ENCODE peak calls at places on chromosome 2, in nine cellular contexts. One of them, this sample, is unnamed. For H3K4me1, the result is how much of the 10 kb centered on the place peaks cover.

GRCh38 chr2:33212151-33212550 is 264.3 kb upstream of the RASGRP3 start:
- DNase-seq in right lobe of liver: no peak
- DNase-seq in sigmoid colon: no peak
- DNase-seq in transverse colon: no peak
- DNase-seq in tibial nerve: no peak
- DNase-seq in heart left ventricle: no peak
- DNase-seq in adrenal gland: no peak
- DNase-seq in K562: peak
- DNase-seq in A549: peak
- DNase-seq in this sample: no peak

GRCh38 chr2:69034845-69035244 is 21.9 kb downstream of the ANTXR1 start:
- DNase-seq in right lobe of liver: no peak
- DNase-seq in sigmoid colon: no peak
- DNase-seq in transverse colon: no peak
- DNase-seq in tibial nerve: no peak
- DNase-seq in heart left ventricle: no peak
- DNase-seq in adrenal gland: no peak
- DNase-seq in K562: no peak
- DNase-seq in A549: no peak
- DNase-seq in this sample: no peak

GRCh38 chr2:11097038-11097720 is 58.1 kb upstream of the SLC66A3 start:
- DNase-seq in right lobe of liver: no peak
- DNase-seq in sigmoid colon: no peak
- DNase-seq in transverse colon: no peak
- DNase-seq in tibial nerve: no peak
- DNase-seq in heart left ventricle: peak
- DNase-seq in adrenal gland: no peak
- DNase-seq in K562: no peak
- DNase-seq in A549: no peak
- DNase-seq in this sample: no peak

GRCh38 chr2:207046642-207047213 is 107.4 kb downstream of the CPO start:
- DNase-seq in right lobe of liver: no peak
- DNase-seq in sigmoid colon: no peak
- DNase-seq in transverse colon: no peak
- DNase-seq in tibial nerve: no peak
- DNase-seq in heart left ventricle: no peak
- DNase-seq in adrenal gland: no peak
- DNase-seq in K562: no peak
- DNase-seq in A549: no peak
- DNase-seq in this sample: no peak

GRCh38 chr2:216829533-216829932 is 30.3 kb downstream of the TNP1 start:
- DNase-seq in right lobe of liver: peak
- DNase-seq in sigmoid colon: peak
- DNase-seq in transverse colon: peak
- DNase-seq in tibial nerve: peak
- DNase-seq in heart left ventricle: peak
- DNase-seq in adrenal gland: peak
- DNase-seq in K562: peak
- DNase-seq in A549: no peak
- DNase-seq in this sample: peak

GRCh38 chr2:109171444-109172334 is 42.7 kb downstream of the SH3RF3 start:
- DNase-seq in right lobe of liver: no peak
- DNase-seq in sigmoid colon: peak
- DNase-seq in transverse colon: peak
- DNase-seq in tibial nerve: peak
- DNase-seq in heart left ventricle: peak
- DNase-seq in adrenal gland: peak
- DNase-seq in K562: no peak
- DNase-seq in A549: no peak
- DNase-seq in this sample: no peak

GRCh38 chr2:199581935-199582336 is 124.2 kb upstream of the SATB2 start:
- DNase-seq in right lobe of liver: no peak
- DNase-seq in sigmoid colon: no peak
- DNase-seq in transverse colon: no peak
- DNase-seq in tibial nerve: no peak
- DNase-seq in heart left ventricle: no peak
- DNase-seq in adrenal gland: no peak
- DNase-seq in K562: no peak
- DNase-seq in A549: no peak
- DNase-seq in this sample: no peak

GRCh38 chr2:172995323-172996244 is 80.1 kb upstream of the MAP3K20 start:
- DNase-seq in right lobe of liver: no peak
- DNase-seq in sigmoid colon: no peak
- DNase-seq in transverse colon: peak
- DNase-seq in tibial nerve: no peak
- DNase-seq in heart left ventricle: peak
- DNase-seq in adrenal gland: no peak
- DNase-seq in K562: no peak
- DNase-seq in A549: peak
- DNase-seq in this sample: no peak

GRCh38 chr2:172339431-172340010 is 87.9 kb upstream of the ITGA6 start:
- DNase-seq in right lobe of liver: no peak
- DNase-seq in sigmoid colon: no peak
- DNase-seq in transverse colon: no peak
- DNase-seq in tibial nerve: no peak
- DNase-seq in heart left ventricle: no peak
- DNase-seq in adrenal gland: no peak
- DNase-seq in K562: no peak
- DNase-seq in A549: no peak
- DNase-seq in this sample: no peak

GRCh38 chr2:120486946-120487345 is 141.0 kb downstream of the INHBB start:
- DNase-seq in right lobe of liver: no peak
- DNase-seq in sigmoid colon: no peak
- DNase-seq in transverse colon: no peak
- DNase-seq in tibial nerve: no peak
- DNase-seq in heart left ventricle: no peak
- DNase-seq in adrenal gland: peak
- DNase-seq in K562: peak
- DNase-seq in A549: no peak
- DNase-seq in this sample: no peak

GRCh38 chr2:101440127-101440738 is 34.7 kb downstream of the RFX8 start:
- DNase-seq in right lobe of liver: no peak
- DNase-seq in sigmoid colon: no peak
- DNase-seq in transverse colon: no peak
- DNase-seq in tibial nerve: no peak
- DNase-seq in heart left ventricle: peak
- DNase-seq in adrenal gland: no peak
- DNase-seq in K562: peak
- DNase-seq in A549: no peak
- DNase-seq in this sample: no peak

GRCh38 chr2:111121028-111121872 is 536 bp downstream of the BCL2L11 start:
- DNase-seq in right lobe of liver: peak
- DNase-seq in sigmoid colon: peak
- DNase-seq in transverse colon: peak
- DNase-seq in tibial nerve: peak
- DNase-seq in heart left ventricle: peak
- DNase-seq in adrenal gland: peak
- DNase-seq in K562: peak
- DNase-seq in A549: no peak
- DNase-seq in this sample: peak

DNA sequence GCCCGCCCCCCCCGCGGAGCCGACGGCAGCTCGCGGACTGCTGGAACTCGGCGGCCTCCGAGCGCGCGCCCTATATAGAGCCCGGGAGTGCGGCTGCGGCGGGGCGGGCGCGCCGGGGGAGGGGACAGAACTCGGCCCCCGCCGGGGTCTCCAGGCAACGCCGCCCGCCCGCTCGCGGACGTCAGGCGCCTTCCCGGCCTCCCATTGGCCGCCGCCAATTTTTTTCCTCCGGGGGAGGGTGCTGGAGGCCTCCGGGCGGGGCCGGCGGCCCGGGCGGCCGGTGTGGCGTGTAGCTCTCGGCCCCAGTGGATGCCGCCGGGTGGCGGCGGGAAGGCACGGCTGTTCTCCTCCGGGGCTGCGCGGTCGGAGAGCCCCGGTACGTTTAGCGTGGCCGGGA is at the start of gene ZFP36L2:
- DNase-seq in right lobe of liver: peak
- DNase-seq in sigmoid colon: peak
- DNase-seq in transverse colon: peak
- DNase-seq in tibial nerve: peak
- DNase-seq in heart left ventricle: peak
- DNase-seq in adrenal gland: peak
- DNase-seq in K562: peak
- DNase-seq in A549: peak
- DNase-seq in this sample: peak
- H3K4me1 ChIP-seq in right lobe of liver: under half
- H3K4me1 ChIP-seq in sigmoid colon: under half
- H3K4me1 ChIP-seq in transverse colon: under half
- H3K4me1 ChIP-seq in tibial nerve: under half
- H3K4me1 ChIP-seq in heart left ventricle: under half
- H3K4me1 ChIP-seq in adrenal gland: under half
- H3K4me1 ChIP-seq in K562: under half
- H3K4me1 ChIP-seq in A549: under half
- H3K4me1 ChIP-seq in this sample: under half

DNA sequence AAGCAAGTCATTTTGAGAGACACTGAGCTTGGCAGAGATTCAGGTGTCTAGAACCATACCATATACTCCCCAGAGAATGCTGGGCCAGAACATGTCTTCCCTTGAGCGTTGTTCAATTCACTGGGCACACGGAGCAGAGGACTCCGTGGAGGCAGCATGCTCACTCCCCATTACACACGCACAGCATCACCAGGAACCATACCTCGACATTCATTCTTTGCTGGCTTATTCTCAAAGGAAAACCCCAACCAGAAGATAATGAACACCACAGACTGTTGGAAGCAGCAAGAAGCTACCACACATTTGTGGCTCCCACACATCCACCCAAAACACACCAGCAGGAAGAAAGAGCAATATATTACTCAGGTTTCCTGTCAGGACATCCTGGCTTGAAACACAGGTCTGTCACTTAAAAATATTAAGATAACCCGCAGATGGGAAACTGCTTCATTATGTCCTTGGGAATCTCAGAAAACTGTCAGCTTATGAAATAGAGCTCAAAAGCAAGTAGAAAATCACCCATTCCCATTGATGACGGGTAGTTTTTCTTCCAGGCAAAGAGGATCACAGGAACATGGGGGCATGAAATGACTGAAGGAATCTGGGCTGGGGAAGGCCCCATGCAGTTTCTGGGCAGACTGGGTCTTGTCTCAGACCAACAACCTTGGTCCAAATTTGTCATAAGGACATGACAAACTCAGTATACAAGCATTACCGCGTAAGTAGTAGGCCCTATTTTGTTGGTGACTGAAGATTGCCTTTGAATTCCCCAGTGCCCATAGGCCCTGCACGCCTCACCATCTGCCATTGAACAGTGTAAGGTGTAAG is 46.5 kb downstream of the PCBP1 start:
- DNase-seq in right lobe of liver: no peak
- DNase-seq in sigmoid colon: no peak
- DNase-seq in transverse colon: no peak
- DNase-seq in tibial nerve: no peak
- DNase-seq in heart left ventricle: no peak
- DNase-seq in adrenal gland: no peak
- DNase-seq in K562: peak
- DNase-seq in A549: no peak
- DNase-seq in this sample: no peak
- TF ChIP-seq POLR2A in right lobe of liver: no peak
- TF ChIP-seq POLR2A in sigmoid colon: no peak
- TF ChIP-seq POLR2A in transverse colon: no peak
- TF ChIP-seq POLR2A in tibial nerve: no peak
- TF ChIP-seq POLR2A in heart left ventricle: no peak
- TF ChIP-seq POLR2A in adrenal gland: peak
- TF ChIP-seq POLR2A in K562: no peak
- TF ChIP-seq POLR2A in A549: no peak
- TF ChIP-seq POLR2A in this sample: no peak

GRCh38 chr2:171161425-171162289 is 964 bp upstream of the TLK1 start:
- DNase-seq in right lobe of liver: no peak
- DNase-seq in sigmoid colon: no peak
- DNase-seq in transverse colon: no peak
- DNase-seq in tibial nerve: no peak
- DNase-seq in heart left ventricle: no peak
- DNase-seq in adrenal gland: no peak
- DNase-seq in K562: no peak
- DNase-seq in A549: no peak
- DNase-seq in this sample: no peak

GRCh38 chr2:171159326-171160118 is 1.2 kb downstream of the TLK1 start:
- DNase-seq in right lobe of liver: peak
- DNase-seq in sigmoid colon: peak
- DNase-seq in transverse colon: peak
- DNase-seq in tibial nerve: no peak
- DNase-seq in heart left ventricle: peak
- DNase-seq in adrenal gland: peak
- DNase-seq in K562: peak
- DNase-seq in A549: peak
- DNase-seq in this sample: peak

GRCh38 chr2:171160630-171161424 is at the start of gene TLK1:
- DNase-seq in right lobe of liver: peak
- DNase-seq in sigmoid colon: peak
- DNase-seq in transverse colon: peak
- DNase-seq in tibial nerve: peak
- DNase-seq in heart left ventricle: peak
- DNase-seq in adrenal gland: peak
- DNase-seq in K562: peak
- DNase-seq in A549: peak
- DNase-seq in this sample: peak

GRCh38 chr2:171158790-171159325 is 1.8 kb downstream of the TLK1 start:
- DNase-seq in right lobe of liver: no peak
- DNase-seq in sigmoid colon: no peak
- DNase-seq in transverse colon: no peak
- DNase-seq in tibial nerve: no peak
- DNase-seq in heart left ventricle: no peak
- DNase-seq in adrenal gland: no peak
- DNase-seq in K562: no peak
- DNase-seq in A549: peak
- DNase-seq in this sample: no peak

DNA sequence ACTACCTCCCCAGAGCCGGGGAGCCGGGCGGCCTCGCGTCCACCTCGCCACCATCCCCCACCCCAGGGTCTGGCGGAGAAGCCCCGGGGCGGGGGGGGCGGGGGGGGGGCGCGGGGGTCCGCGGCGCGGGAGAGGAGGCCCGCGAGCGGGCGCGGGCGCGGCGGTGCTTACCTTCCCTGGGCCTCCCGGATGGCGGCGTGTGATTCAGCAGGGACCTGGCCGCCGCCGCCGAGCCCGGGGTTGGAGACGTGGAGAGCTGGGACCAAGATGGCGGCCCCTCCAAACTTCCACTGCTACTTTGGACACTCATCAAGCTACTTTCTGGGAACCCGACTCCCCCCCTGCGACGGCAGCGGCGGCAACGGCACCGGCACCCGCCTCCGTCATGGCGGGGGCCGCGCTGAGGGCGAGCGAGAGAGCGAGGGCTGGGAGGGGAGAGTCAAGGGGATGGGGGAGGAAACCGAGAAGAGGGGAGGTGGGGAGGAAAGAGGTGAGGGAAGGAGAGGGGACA is 519 bp downstream of the TLK1 start:
- DNase-seq in right lobe of liver: peak
- DNase-seq in sigmoid colon: peak
- DNase-seq in transverse colon: peak
- DNase-seq in tibial nerve: peak
- DNase-seq in heart left ventricle: peak
- DNase-seq in adrenal gland: peak
- DNase-seq in K562: no peak
- DNase-seq in A549: peak
- DNase-seq in this sample: peak
- H3K4me1 ChIP-seq in right lobe of liver: under half
- H3K4me1 ChIP-seq in sigmoid colon: under half
- H3K4me1 ChIP-seq in transverse colon: under half
- H3K4me1 ChIP-seq in tibial nerve: under half
- H3K4me1 ChIP-seq in heart left ventricle: under half
- H3K4me1 ChIP-seq in adrenal gland: under half
- H3K4me1 ChIP-seq in K562: under half
- H3K4me1 ChIP-seq in A549: under half
- H3K4me1 ChIP-seq in this sample: under half

GRCh38 chr2:64653174-64654062 is at the start of gene SERTAD2:
- DNase-seq in right lobe of liver: peak
- DNase-seq in sigmoid colon: peak
- DNase-seq in transverse colon: peak
- DNase-seq in tibial nerve: peak
- DNase-seq in heart left ventricle: peak
- DNase-seq in adrenal gland: peak
- DNase-seq in K562: peak
- DNase-seq in A549: peak
- DNase-seq in this sample: peak
- TF ChIP-seq POLR2A in right lobe of liver: peak
- TF ChIP-seq POLR2A in sigmoid colon: peak
- TF ChIP-seq POLR2A in transverse colon: peak
- TF ChIP-seq POLR2A in tibial nerve: peak
- TF ChIP-seq POLR2A in heart left ventricle: peak
- TF ChIP-seq POLR2A in adrenal gland: peak
- TF ChIP-seq POLR2A in K562: peak
- TF ChIP-seq POLR2A in A549: peak
- TF ChIP-seq POLR2A in this sample: peak

This sample was measured in Peyer's patch.